ENCODE peak calls at places on chromosomes 13 and 19, in nine cellular contexts. A, B, S, K, I, U, F, O and Q are unnamed samples.

GRCh38 chr19:39587496-39587895 is 14.8 kb upstream of the LGALS13 start:
- DNase-seq in K (no peak), F (no peak), O (no peak), S (no peak), B (no peak), A (no peak), U (no peak), I (no peak), Q (no peak)

GRCh38 chr19:12453495-12453894 is 12.7 kb upstream of the ZNF443 start:
- DNase-seq in U (no peak), S (peak), I (no peak), O (no peak), B (no peak), K (no peak), F (no peak), A (no peak), Q (no peak)

GRCh38 chr19:49712397-49712859 is 21.5 kb downstream of the CPT1C start:
- DNase-seq in S (peak), A (peak), B (no peak), I (peak), K (no peak), O (peak), U (peak), F (no peak), Q (no peak)

GRCh38 chr13:110812111-110812868 is 98.8 kb downstream of the ING1 start:
- DNase-seq in B (no peak), U (no peak), K (no peak), O (peak), S (no peak), A (no peak), F (no peak), I (peak), Q (no peak)

GRCh38 chr13:112210401-112210800 is 143.5 kb downstream of the SOX1 start:
- DNase-seq in A (no peak), F (no peak), S (no peak), I (no peak), U (no peak), B (no peak), K (no peak), O (no peak), Q (no peak)

GRCh38 chr13:110971486-110971885 is 56.6 kb upstream of the ANKRD10 start:
- DNase-seq in A (no peak), I (no peak), K (no peak), S (no peak), U (no peak), B (no peak), F (no peak), O (no peak), Q (no peak)

GRCh38 chr19:22807061-22807835 is 23.3 kb upstream of the ZNF99 start:
- DNase-seq in S (no peak), B (no peak), U (no peak), K (no peak), I (no peak), F (no peak), O (no peak), A (no peak), Q (no peak)

GRCh38 chr13:79483302-79483701 is 2.3 kb downstream of the NDFIP2 start:
- DNase-seq in K (no peak), B (peak), O (peak), I (no peak), S (no peak), A (no peak), U (no peak), F (no peak), Q (no peak)

GRCh38 chr19:4508698-4509097 is 9.6 kb downstream of the PLIN4 start:
- DNase-seq in S (no peak), U (no peak), A (no peak), K (no peak), F (no peak), B (no peak), O (no peak), I (no peak), Q (no peak)

GRCh38 chr19:43812259-43812658 is 10.0 kb upstream of the LYPD5 start:
- DNase-seq in O (no peak), B (no peak), F (no peak), U (no peak), S (no peak), I (no peak), K (no peak), A (no peak), Q (no peak)

GRCh38 chr19:21127001-21127400 is 14.8 kb upstream of the ZNF431 start:
- DNase-seq in I (no peak), U (no peak), O (no peak), A (no peak), F (no peak), B (no peak), K (no peak), S (no peak), Q (no peak)

GRCh38 chr13:20721454-20722357 is 18.2 kb downstream of the IL17D start:
- DNase-seq in U (peak), K (no peak), O (peak), B (peak), S (peak), A (peak), F (peak), I (peak), Q (no peak)

GRCh38 chr13:94704347-94705080 is 7.8 kb downstream of the SOX21 start:
- DNase-seq in I (no peak), K (no peak), S (no peak), U (no peak), B (no peak), F (no peak), A (no peak), O (no peak), Q (no peak)

GRCh38 chr13:76759877-76760276 is 126.3 kb downstream of the KCTD12 start:
- DNase-seq in U (no peak), F (peak), K (no peak), I (no peak), A (no peak), S (no peak), B (peak), O (peak), Q (no peak)

GRCh38 chr13:76764429-76764828 is 121.8 kb downstream of the KCTD12 start:
- DNase-seq in I (peak), S (peak), A (peak), B (peak), U (peak), F (no peak), K (no peak), O (peak), Q (no peak)

GRCh38 chr13:76762731-76763130 is 123.5 kb downstream of the KCTD12 start:
- DNase-seq in K (no peak), O (no peak), F (no peak), U (no peak), S (no peak), I (no peak), B (no peak), A (no peak), Q (no peak)

GRCh38 chr13:76769238-76769859 is 116.9 kb downstream of the KCTD12 start:
- DNase-seq in S (no peak), U (no peak), K (no peak), O (no peak), A (no peak), F (no peak), I (no peak), B (no peak), Q (no peak)

GRCh38 chr13:76764916-76765315 is 121.3 kb downstream of the KCTD12 start:
- DNase-seq in O (no peak), B (no peak), I (no peak), K (no peak), S (no peak), A (no peak), F (no peak), U (no peak), Q (no peak)
- H3K27ac ChIP-seq in O (no peak), B (no peak), I (no peak), K (peak), S (no peak), A (peak), F (no peak), U (peak), Q (no peak)

GRCh38 chr13:62084728-62085127 is 669.1 kb upstream of the PCDH20 start:
- DNase-seq in B (no peak), O (no peak), U (no peak), A (no peak), F (no peak), S (no peak), I (no peak), K (no peak), Q (no peak)
- H3K27ac ChIP-seq in B (no peak), O (no peak), U (no peak), A (no peak), F (no peak), S (no peak), I (no peak), K (no peak), Q (no peak)

DNA sequence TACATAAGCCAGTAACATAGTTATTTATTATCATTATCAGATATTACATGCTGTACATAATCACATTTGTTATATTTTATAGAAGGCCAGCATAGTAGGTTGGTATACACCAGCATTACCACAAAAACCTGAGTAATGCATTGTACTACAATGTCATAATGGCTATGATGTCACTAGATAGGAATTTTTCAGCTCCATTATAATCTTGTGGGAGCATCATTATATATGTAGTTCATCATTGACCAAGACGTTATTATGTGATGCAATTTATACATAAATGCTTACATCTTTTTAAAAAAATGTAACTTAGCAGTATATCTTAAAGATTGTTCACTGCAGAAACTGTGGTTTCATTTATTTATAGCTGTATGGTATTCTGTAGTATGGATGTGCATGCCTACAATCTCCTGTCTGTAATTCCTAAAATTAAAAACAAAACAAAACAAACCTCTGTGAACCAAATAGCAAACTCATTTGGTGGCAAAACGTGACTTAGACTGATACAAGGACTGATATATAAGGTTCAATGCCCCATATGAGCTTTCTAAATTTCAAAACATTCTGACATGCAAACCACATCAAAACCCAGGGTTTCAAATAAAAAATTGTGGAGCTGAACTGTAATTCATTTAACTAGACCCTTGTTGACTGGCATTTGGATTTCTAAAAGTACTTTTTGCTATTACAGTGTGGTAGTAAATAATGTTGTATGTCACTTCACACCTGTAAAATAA is 250.9 kb downstream of the DLEU7 start:
- DNase-seq in F (no peak), A (no peak), U (no peak), O (peak), I (no peak), K (no peak), S (no peak), B (no peak), Q (no peak)
- H3K27ac ChIP-seq in F (no peak), A (no peak), U (no peak), O (no peak), I (no peak), K (no peak), S (no peak), B (peak), Q (no peak)

GRCh38 chr13:37102896-37103295 is 2.6 kb downstream of the CSNK1A1L start:
- DNase-seq in U (no peak), O (no peak), B (no peak), F (no peak), K (no peak), I (no peak), A (no peak), S (no peak), Q (no peak)

GRCh38 chr13:37094840-37095239 is 10.6 kb downstream of the CSNK1A1L start:
- DNase-seq in A (no peak), F (no peak), O (no peak), S (no peak), K (no peak), B (no peak), U (no peak), I (no peak), Q (no peak)

DNA sequence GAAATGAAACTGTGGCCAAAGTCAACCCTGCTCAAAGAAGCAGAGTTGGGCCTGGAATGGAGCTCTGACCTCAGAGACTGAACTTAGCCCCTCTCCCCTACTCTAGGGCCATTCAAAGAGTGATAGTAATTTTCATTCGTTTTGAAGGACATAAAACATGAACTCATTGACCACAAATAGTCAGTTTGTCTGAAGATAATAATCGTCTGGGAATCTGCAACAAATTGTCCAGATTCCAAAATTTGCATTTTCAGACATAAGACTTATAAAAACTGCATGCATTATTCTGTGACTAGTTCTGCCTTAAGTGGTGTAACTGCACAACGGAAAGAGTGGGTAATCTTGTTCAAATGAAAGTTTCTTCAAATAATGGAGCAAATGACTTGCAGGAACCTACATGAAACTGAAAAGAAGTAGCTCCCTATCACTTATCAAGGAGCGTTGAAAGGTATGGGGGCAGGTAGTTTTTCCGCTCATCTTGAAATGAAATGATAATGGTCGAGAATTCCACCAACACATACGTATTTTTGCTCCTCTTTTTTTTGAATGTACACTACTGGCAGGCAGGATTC is 8.4 kb downstream of the CSNK1A1L start:
- DNase-seq in U (no peak), S (no peak), B (peak), O (no peak), I (no peak), K (no peak), F (no peak), A (no peak), Q (no peak)
- H3K27ac ChIP-seq in U (no peak), S (no peak), B (no peak), O (no peak), I (no peak), K (no peak), F (no peak), A (no peak), Q (no peak)

DNA sequence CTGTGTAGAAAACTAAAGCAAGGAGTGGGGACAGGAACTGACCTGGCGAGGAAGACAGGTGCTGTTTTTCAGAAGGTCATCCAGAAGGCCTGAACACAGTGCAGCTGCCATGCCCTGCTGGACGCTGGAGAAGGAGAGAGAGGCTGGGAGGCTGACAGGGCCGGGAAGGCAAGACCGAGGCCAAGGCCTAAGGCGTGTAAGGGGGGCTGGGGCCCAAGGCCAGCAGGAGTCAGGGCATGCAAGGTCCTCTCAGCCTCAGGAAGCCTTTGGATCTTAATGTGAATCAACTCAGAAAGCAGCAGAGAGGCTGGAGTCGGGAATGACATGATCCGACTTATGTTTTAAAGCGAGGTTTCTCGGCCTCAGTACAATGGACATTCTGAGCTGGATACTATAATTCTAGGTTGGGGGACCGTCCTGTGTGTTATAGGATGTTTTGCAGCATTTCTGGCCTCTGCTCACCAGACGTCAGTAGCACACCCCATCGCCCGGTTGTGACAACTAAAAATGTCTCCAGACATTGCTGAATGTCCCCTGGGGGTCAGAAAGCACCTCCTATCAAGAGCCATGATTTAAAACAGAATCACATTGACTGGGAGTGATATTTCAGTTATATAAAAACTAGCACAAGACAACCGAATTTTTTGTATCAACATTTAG is 530.4 kb downstream of the MYO16 start:
- DNase-seq in F (no peak), S (no peak), U (no peak), I (no peak), K (no peak), O (no peak), B (no peak), A (no peak), Q (no peak)
- H3K27ac ChIP-seq in F (no peak), S (no peak), U (no peak), I (no peak), K (no peak), O (no peak), B (no peak), A (no peak), Q (no peak)

DNA sequence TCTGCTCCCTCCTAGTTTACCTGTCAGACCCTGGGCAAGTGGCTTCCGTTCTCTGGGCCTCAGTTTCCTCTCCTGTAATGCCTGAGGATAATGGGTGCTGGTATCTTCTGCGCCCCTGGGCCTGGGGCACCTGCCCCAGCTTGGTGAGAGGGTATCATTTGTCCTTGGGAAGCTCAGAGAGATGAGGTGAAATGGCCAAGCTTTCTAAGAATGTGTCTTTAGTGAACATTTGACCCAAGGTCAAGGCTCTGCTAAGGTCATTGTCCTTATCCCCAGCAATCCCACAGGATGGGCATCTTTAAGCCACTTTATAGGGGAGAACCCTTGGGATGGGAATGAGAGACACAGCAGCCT is 1.3 kb upstream of the NFIC start:
- DNase-seq in B (no peak), A (no peak), U (no peak), O (no peak), K (no peak), S (no peak), F (no peak), I (no peak), Q (no peak)
- H3K27ac ChIP-seq in B (no peak), A (peak), U (peak), O (peak), K (peak), S (peak), F (no peak), I (peak), Q (peak)

DNA sequence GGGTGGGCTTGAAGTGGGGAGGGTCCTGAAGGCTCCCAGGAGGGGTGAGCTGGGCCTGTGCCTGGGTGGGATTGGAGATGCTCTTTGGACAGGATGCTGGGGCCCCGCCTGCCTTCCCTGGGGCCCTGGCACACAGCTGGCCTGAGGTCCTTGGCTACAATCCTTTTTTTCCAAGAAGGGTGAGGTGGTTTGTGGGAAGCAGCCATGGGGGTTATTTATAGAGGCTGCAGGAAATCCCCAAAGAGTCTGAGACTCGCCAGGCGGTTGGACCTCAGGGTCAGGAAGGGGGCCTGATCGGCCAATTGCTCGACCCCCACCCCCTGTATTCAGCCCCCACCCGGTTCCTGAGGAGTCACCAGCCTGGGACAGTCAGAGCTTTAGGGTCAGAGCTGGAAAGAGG is 10.0 kb downstream of the GTPBP3 start:
- DNase-seq in O (no peak), K (no peak), I (peak), F (no peak), B (no peak), A (peak), S (no peak), U (no peak), Q (no peak)
- H3K27ac ChIP-seq in O (no peak), K (peak), I (peak), F (no peak), B (no peak), A (peak), S (no peak), U (peak), Q (no peak)

GRCh38 chr13:98214008-98214643 is 37.1 kb upstream of the RNF113B start:
- DNase-seq in I (no peak), B (no peak), S (no peak), O (peak), K (no peak), A (peak), F (no peak), U (peak), Q (no peak)

GRCh38 chr13:98216711-98217110 is 39.6 kb upstream of the RNF113B start:
- DNase-seq in S (no peak), O (no peak), A (no peak), U (no peak), F (no peak), B (no peak), I (no peak), K (no peak), Q (no peak)

GRCh38 chr13:98216135-98216565 is 39.1 kb upstream of the RNF113B start:
- DNase-seq in S (peak), K (no peak), O (peak), F (peak), U (peak), I (peak), A (peak), B (peak), Q (peak)

GRCh38 chr13:98214707-98215106 is 37.6 kb upstream of the RNF113B start:
- DNase-seq in U (no peak), O (no peak), K (no peak), I (no peak), F (no peak), A (no peak), S (peak), B (no peak), Q (no peak)

DNA sequence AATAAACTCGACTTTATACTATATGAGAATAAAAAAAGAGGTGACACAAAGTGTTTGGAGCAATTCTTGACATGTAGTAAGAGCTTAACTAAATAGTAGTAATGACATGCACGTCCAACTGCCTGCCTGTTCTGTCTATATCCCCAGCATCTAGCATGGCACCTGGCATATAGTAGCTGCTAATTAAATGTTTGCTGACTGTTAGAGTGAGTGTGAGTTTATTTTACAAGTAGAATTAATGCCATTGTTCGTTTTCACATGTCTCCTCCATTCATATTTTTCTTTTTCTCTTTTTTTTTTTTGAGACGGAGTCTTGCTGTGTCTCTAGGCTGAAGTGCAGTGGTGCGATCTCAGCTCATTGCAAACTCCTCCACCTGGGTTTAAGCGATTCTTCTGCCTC is 38.4 kb upstream of the RNF113B start:
- DNase-seq in I (no peak), A (no peak), O (no peak), U (no peak), K (no peak), F (no peak), B (no peak), S (no peak), Q (no peak)
- H3K27ac ChIP-seq in I (peak), A (no peak), O (peak), U (no peak), K (no peak), F (no peak), B (peak), S (peak), Q (no peak)